ENCODE peak calls at places on chromosome 22, in ten cellular contexts. F is CD4-positive, CD25-positive, alpha-beta regulatory T cell; U is NCI-H146; P is GM18507; B is HCEC 1CT; H is astrocyte of the spinal cord; T is mesendoderm; K is NCI-H524; V is upper lobe of right lung; M is naive B cell. W is an unnamed sample.

GRCh38 chr22:42734406-42734805 is 13.7 kb upstream of the A4GALT start:
- DNase-seq in V (no peak), K (no peak), P (no peak), F (no peak), T (no peak), B (no peak), M (no peak), H (no peak), U (no peak), W (no peak)

GRCh38 chr22:44633647-44634046 is 68.4 kb upstream of the PRR5 start:
- DNase-seq in B (no peak), M (no peak), H (no peak), P (no peak), V (no peak), T (no peak), F (no peak), U (no peak), K (no peak), W (no peak)

GRCh38 chr22:38415561-38416321 is 39.3 kb downstream of the KCNJ4 start:
- DNase-seq in U (peak; percentile 70), K (peak; percentile 83), F (no peak), V (peak; percentile 53), H (no peak), T (peak; percentile 63), P (no peak), M (no peak), B (no peak), W (no peak)

GRCh38 chr22:32880906-32881596 is 79.5 kb downstream of the TIMP3 start:
- DNase-seq in M (peak; percentile 16), P (no peak), U (peak; percentile 88), H (peak; percentile 31), K (peak; percentile 84), F (no peak), V (peak; percentile 81), T (peak; percentile 81), B (no peak), W (peak; percentile 17)

GRCh38 chr22:41683616-41684015 is 5.1 kb downstream of the SNU13 start:
- DNase-seq in U (no peak), M (no peak), V (no peak), H (no peak), B (no peak), K (no peak), P (no peak), F (no peak), T (peak; percentile 19), W (peak; percentile 82)

GRCh38 chr22:30423296-30423958 is 2.1 kb upstream of the MTFP1 start:
- DNase-seq in H (no peak), V (peak; percentile 88), T (no peak), M (no peak), B (no peak), F (no peak), P (no peak), K (peak; percentile 49), U (peak; percentile 80), W (no peak)

GRCh38 chr22:22201185-22201924 is 43.2 kb upstream of the VPREB1 start:
- DNase-seq in B (peak; percentile 23), H (no peak), U (peak; percentile 80), F (no peak), K (peak; percentile 81), V (peak; percentile 77), P (peak; percentile 44), T (peak; percentile 58), M (peak; percentile 69), W (peak; percentile 12)

GRCh38 chr22:24471570-24471969 is 23.6 kb upstream of the UPB1 start:
- DNase-seq in U (no peak), F (no peak), M (no peak), K (peak; percentile 90), B (no peak), H (peak; percentile 85), V (no peak), T (no peak), P (no peak), W (no peak)

GRCh38 chr22:38758276-38758945 is 2.6 kb upstream of the SUN2 start:
- DNase-seq in T (no peak), F (peak; percentile 49), U (no peak), B (no peak), K (peak; percentile 37), P (no peak), M (peak; percentile 51), H (no peak), V (no peak), W (no peak)

GRCh38 chr22:48450188-48450825 is 1377.4 kb downstream of the BRD1 start:
- DNase-seq in T (no peak), P (no peak), B (no peak), U (no peak), F (no peak), M (no peak), V (peak; percentile 69), K (no peak), H (no peak), W (no peak)

GRCh38 chr22:23530766-23531282 is 49.3 kb downstream of the IGLL1 start:
- DNase-seq in V (peak; percentile 29), M (no peak), B (no peak), F (no peak), K (no peak), P (no peak), U (no peak), T (no peak), H (no peak), W (no peak)

GRCh38 chr22:20624161-20624616 is 116.8 kb downstream of the MED15 start:
- DNase-seq in H (no peak), U (no peak), T (no peak), F (no peak), M (no peak), V (no peak), P (peak; percentile 18), K (no peak), B (peak; percentile 8), W (peak; percentile 11)

GRCh38 chr22:17397756-17398155 is 28.5 kb downstream of the CECR2 start:
- DNase-seq in T (no peak), U (no peak), B (no peak), P (no peak), H (no peak), M (no peak), V (no peak), K (no peak), F (no peak), W (no peak)